ENCODE peak calls at places on chromosome 3, in four cellular contexts. One of them, this sample, is unnamed.

GRCh38 chr3:55624238-55624637 is 137.1 kb upstream of the WNT5A start:
- DNase-seq in NCI-H460: no peak
- DNase-seq in sigmoid colon: no peak
- DNase-seq in fibroblast of lung: no peak
- DNase-seq in this sample: no peak

GRCh38 chr3:124034016-124034808 is 42.3 kb upstream of the ROPN1 start:
- DNase-seq in NCI-H460: no peak
- DNase-seq in sigmoid colon: no peak
- DNase-seq in fibroblast of lung: no peak
- DNase-seq in this sample: peak; percentile 84

GRCh38 chr3:40456279-40456939 is 730 bp upstream of the RPL14 start:
- DNase-seq in sigmoid colon: no peak
- DNase-seq in fibroblast of lung: no peak
- DNase-seq in NCI-H460: no peak
- DNase-seq in this sample: no peak

GRCh38 chr3:157088506-157089454 is 71.2 kb downstream of the CCNL1 start:
- DNase-seq in NCI-H460: peak; percentile 78
- DNase-seq in fibroblast of lung: peak; percentile 97
- DNase-seq in sigmoid colon: peak; percentile 99
- DNase-seq in this sample: peak; percentile 99

GRCh38 chr3:87167634-87168456 is 59.3 kb upstream of the CHMP2B start:
- DNase-seq in fibroblast of lung: peak; percentile 76
- DNase-seq in sigmoid colon: no peak
- DNase-seq in NCI-H460: peak; percentile 36
- DNase-seq in this sample: no peak

GRCh38 chr3:115657168-115657567 is 33.9 kb downstream of the GAP43 start:
- DNase-seq in NCI-H460: no peak
- DNase-seq in sigmoid colon: no peak
- DNase-seq in fibroblast of lung: no peak
- DNase-seq in this sample: no peak

GRCh38 chr3:124351430-124352142 is 359.7 kb upstream of the ROPN1 start:
- DNase-seq in NCI-H460: peak; percentile 48
- DNase-seq in fibroblast of lung: peak; percentile 80
- DNase-seq in sigmoid colon: no peak
- DNase-seq in this sample: no peak

GRCh38 chr3:59108091-59108815 is 58.4 kb upstream of the CFAP20DC start:
- DNase-seq in NCI-H460: no peak
- DNase-seq in sigmoid colon: no peak
- DNase-seq in fibroblast of lung: peak; percentile 26
- DNase-seq in this sample: no peak

GRCh38 chr3:35772364-35773009 is 133.2 kb downstream of the ARPP21 start:
- DNase-seq in sigmoid colon: no peak
- DNase-seq in NCI-H460: no peak
- DNase-seq in fibroblast of lung: no peak
- DNase-seq in this sample: no peak

GRCh38 chr3:75171632-75172230 is 492.4 kb upstream of the FRG2C start:
- DNase-seq in fibroblast of lung: peak; percentile 43
- DNase-seq in sigmoid colon: no peak
- DNase-seq in NCI-H460: no peak
- DNase-seq in this sample: no peak

GRCh38 chr3:44342191-44342790 is 3.7 kb downstream of the TCAIM start:
- DNase-seq in sigmoid colon: no peak
- DNase-seq in fibroblast of lung: peak; percentile 89
- DNase-seq in NCI-H460: no peak
- DNase-seq in this sample: no peak

GRCh38 chr3:176375519-176375918 is 821.8 kb downstream of the TBL1XR1 start:
- DNase-seq in sigmoid colon: no peak
- DNase-seq in NCI-H460: no peak
- DNase-seq in fibroblast of lung: no peak
- DNase-seq in this sample: no peak

GRCh38 chr3:40985195-40985594 is 214.1 kb upstream of the CTNNB1 start:
- DNase-seq in fibroblast of lung: no peak
- DNase-seq in sigmoid colon: no peak
- DNase-seq in NCI-H460: no peak
- DNase-seq in this sample: no peak

GRCh38 chr3:8968375-8968882 is 5.2 kb upstream of the RAD18 start:
- DNase-seq in NCI-H460: no peak
- DNase-seq in sigmoid colon: no peak
- DNase-seq in fibroblast of lung: no peak
- DNase-seq in this sample: no peak

GRCh38 chr3:29796808-29797207 is 515.9 kb downstream of the RBMS3 start:
- DNase-seq in NCI-H460: no peak
- DNase-seq in sigmoid colon: no peak
- DNase-seq in fibroblast of lung: no peak
- DNase-seq in this sample: no peak

GRCh38 chr3:62918131-62918530 is 42.9 kb upstream of the CADPS start:
- DNase-seq in NCI-H460: no peak
- DNase-seq in sigmoid colon: no peak
- DNase-seq in fibroblast of lung: no peak
- DNase-seq in this sample: no peak

GRCh38 chr3:98151241-98151640 is 4.0 kb downstream of the OR5H14 start:
- DNase-seq in NCI-H460: no peak
- DNase-seq in sigmoid colon: no peak
- DNase-seq in fibroblast of lung: no peak
- DNase-seq in this sample: no peak

GRCh38 chr3:59126436-59126835 is 76.6 kb upstream of the CFAP20DC start:
- DNase-seq in fibroblast of lung: no peak
- DNase-seq in NCI-H460: no peak
- DNase-seq in sigmoid colon: no peak
- DNase-seq in this sample: no peak

GRCh38 chr3:30512596-30512995 is 93.8 kb upstream of the TGFBR2 start:
- DNase-seq in sigmoid colon: no peak
- DNase-seq in NCI-H460: no peak
- DNase-seq in fibroblast of lung: peak; percentile 68
- DNase-seq in this sample: no peak

GRCh38 chr3:13019243-13019701 is 54.0 kb downstream of the IQSEC1 start:
- DNase-seq in fibroblast of lung: peak; percentile 83
- DNase-seq in NCI-H460: no peak
- DNase-seq in sigmoid colon: peak; percentile 85
- DNase-seq in this sample: peak; percentile 91

GRCh38 chr3:100068758-100069345 is 45.4 kb downstream of the FILIP1L start:
- DNase-seq in sigmoid colon: peak; percentile 85
- DNase-seq in NCI-H460: peak; percentile 45
- DNase-seq in fibroblast of lung: peak; percentile 82
- DNase-seq in this sample: peak; percentile 93

GRCh38 chr3:98593046-98593936 is at the start of gene CPOX:
- DNase-seq in NCI-H460: peak; percentile 74
- DNase-seq in sigmoid colon: peak; percentile 92
- DNase-seq in fibroblast of lung: peak; percentile 81
- DNase-seq in this sample: peak; percentile 97

GRCh38 chr3:33096103-33096868 is 660 bp downstream of the GLB1 start:
- DNase-seq in fibroblast of lung: peak; percentile 48
- DNase-seq in sigmoid colon: no peak
- DNase-seq in NCI-H460: no peak
- DNase-seq in this sample: peak; percentile 91

GRCh38 chr3:87541711-87542110 is 265.3 kb upstream of the POU1F1 start:
- DNase-seq in sigmoid colon: no peak
- DNase-seq in NCI-H460: no peak
- DNase-seq in fibroblast of lung: no peak
- DNase-seq in this sample: no peak

GRCh38 chr3:33278106-33278672 is 947 bp downstream of the FBXL2 start:
- DNase-seq in sigmoid colon: no peak
- DNase-seq in fibroblast of lung: peak; percentile 5
- DNase-seq in NCI-H460: no peak
- DNase-seq in this sample: no peak

GRCh38 chr3:123028233-123028828 is 768 bp upstream of the SEMA5B start:
- DNase-seq in fibroblast of lung: peak; percentile 86
- DNase-seq in NCI-H460: peak; percentile 12
- DNase-seq in sigmoid colon: peak; percentile 74
- DNase-seq in this sample: no peak

GRCh38 chr3:132726341-132726823 is 4.2 kb upstream of the NPHP3 start:
- DNase-seq in sigmoid colon: no peak
- DNase-seq in fibroblast of lung: peak; percentile 42
- DNase-seq in NCI-H460: peak; percentile 26
- DNase-seq in this sample: no peak

GRCh38 chr3:53682807-53683206 is 163.4 kb downstream of the CHDH start:
- DNase-seq in sigmoid colon: no peak
- DNase-seq in NCI-H460: no peak
- DNase-seq in fibroblast of lung: no peak
- DNase-seq in this sample: no peak

GRCh38 chr3:156620260-156620659 is 54.1 kb upstream of the TIPARP start:
- DNase-seq in fibroblast of lung: no peak
- DNase-seq in NCI-H460: no peak
- DNase-seq in sigmoid colon: no peak
- DNase-seq in this sample: no peak

GRCh38 chr3:48135773-48136495 is 52.3 kb downstream of the CDC25A start:
- DNase-seq in NCI-H460: no peak
- DNase-seq in fibroblast of lung: no peak
- DNase-seq in sigmoid colon: no peak
- DNase-seq in this sample: no peak

GRCh38 chr3:52742418-52743041 is 28.2 kb downstream of the NEK4 start:
- DNase-seq in sigmoid colon: no peak
- DNase-seq in fibroblast of lung: peak; percentile 54
- DNase-seq in NCI-H460: peak; percentile 18
- DNase-seq in this sample: no peak

GRCh38 chr3:3798641-3799113 is 554 bp upstream of the LRRN1 start:
- DNase-seq in NCI-H460: no peak
- DNase-seq in sigmoid colon: no peak
- DNase-seq in fibroblast of lung: no peak
- DNase-seq in this sample: no peak

GRCh38 chr3:33758278-33758677 is 40.2 kb upstream of the PDCD6IP start:
- DNase-seq in NCI-H460: no peak
- DNase-seq in sigmoid colon: no peak
- DNase-seq in fibroblast of lung: no peak
- DNase-seq in this sample: no peak

This sample was measured in posterior vena cava.